ENCODE peak calls at places on chromosome 22, in eight cellular contexts. G is endothelial cell, H is posterior cingulate gyrus, S is HFFc6, R is lung, Z is M059J, E is amniotic stem cell, D is fibroblast of gingiva. O is an unnamed sample.

GRCh38 chr22:46083383-46084350 is 66.7 kb upstream of the PPARA start:
- DNase-seq in G (no peak), H (peak), S (no peak), R (no peak), Z (no peak), E (no peak), D (no peak), O (no peak)

GRCh38 chr22:20569059-20570058 is 61.9 kb downstream of the MED15 start:
- DNase-seq in G (no peak), H (peak), S (peak), R (peak), Z (peak), E (peak), D (peak), O (peak)

GRCh38 chr22:22072169-22072836 is 89.7 kb upstream of the TOP3B start:
- DNase-seq in G (no peak), H (no peak), S (no peak), R (no peak), Z (no peak), E (no peak), D (no peak), O (no peak)

GRCh38 chr22:45096256-45096907 is 67.3 kb upstream of the NUP50 start:
- DNase-seq in G (peak), H (peak), S (peak), R (peak), Z (peak), E (no peak), D (peak), O (peak)

GRCh38 chr22:40855104-40855959 is 1.1 kb downstream of the ST13 start:
- DNase-seq in G (no peak), H (no peak), S (no peak), R (no peak), Z (peak), E (no peak), D (peak), O (no peak)

GRCh38 chr22:24752091-24752623 is 22.4 kb downstream of the PIWIL3 start:
- DNase-seq in G (no peak), H (no peak), S (no peak), R (no peak), Z (no peak), E (no peak), D (no peak), O (no peak)

GRCh38 chr22:32050678-32051515 is 7.8 kb downstream of the SLC5A1 start:
- DNase-seq in G (no peak), H (peak), S (peak), R (peak), Z (peak), E (peak), D (peak), O (peak)

GRCh38 chr22:21590809-21591641 is 23.5 kb downstream of the UBE2L3 start:
- DNase-seq in G (no peak), H (peak), S (no peak), R (no peak), Z (no peak), E (no peak), D (no peak), O (no peak)

GRCh38 chr22:40178417-40179409 is 988 bp downstream of the TNRC6B start:
- DNase-seq in G (peak), H (peak), S (peak), R (no peak), Z (peak), E (peak), D (peak), O (no peak)

O was measured in effector memory CD8-positive, alpha-beta T cell.